ENCODE peak calls at places on chromosomes 1 and 21, in four cellular contexts. One of them, this sample, is unnamed. For H3K4me1, the result is how much of the 10 kb centered on the place peaks cover.

GRCh38 chr1:15941044-15941840 is 34.7 kb downstream of the ZBTB17 start:
- DNase-seq in tibial nerve: no peak
- DNase-seq in mammary epithelial cell: no peak
- DNase-seq in right lobe of liver: no peak
- DNase-seq in this sample: no peak

GRCh38 chr1:226903819-226904710 is 33.6 kb downstream of the PSEN2 start:
- DNase-seq in mammary epithelial cell: no peak
- DNase-seq in right lobe of liver: no peak
- DNase-seq in tibial nerve: peak
- DNase-seq in this sample: no peak

GRCh38 chr1:6962956-6963915 is 178.0 kb downstream of the CAMTA1 start:
- DNase-seq in right lobe of liver: peak
- DNase-seq in tibial nerve: peak
- DNase-seq in mammary epithelial cell: no peak
- DNase-seq in this sample: peak

GRCh38 chr1:117093870-117094621 is 27.5 kb downstream of the TRIM45 start:
- DNase-seq in right lobe of liver: no peak
- DNase-seq in tibial nerve: no peak
- DNase-seq in mammary epithelial cell: peak
- DNase-seq in this sample: no peak

GRCh38 chr1:183101841-183102276 is 78.6 kb downstream of the LAMC1 start:
- DNase-seq in tibial nerve: no peak
- DNase-seq in right lobe of liver: no peak
- DNase-seq in mammary epithelial cell: no peak
- DNase-seq in this sample: no peak

GRCh38 chr21:45865106-45865835 is 116.3 kb upstream of the COL6A1 start:
- DNase-seq in tibial nerve: no peak
- DNase-seq in right lobe of liver: no peak
- DNase-seq in mammary epithelial cell: peak
- DNase-seq in this sample: no peak

GRCh38 chr1:3356827-3357457 is 97.5 kb upstream of the ARHGEF16 start:
- DNase-seq in mammary epithelial cell: no peak
- DNase-seq in right lobe of liver: no peak
- DNase-seq in tibial nerve: no peak
- DNase-seq in this sample: no peak

GRCh38 chr1:119605686-119606085 is 42.4 kb downstream of the ZNF697 start:
- DNase-seq in mammary epithelial cell: no peak
- DNase-seq in tibial nerve: no peak
- DNase-seq in right lobe of liver: no peak
- DNase-seq in this sample: no peak

GRCh38 chr1:198556969-198557368 is 16.5 kb upstream of the ATP6V1G3 start:
- DNase-seq in mammary epithelial cell: no peak
- DNase-seq in tibial nerve: peak
- DNase-seq in right lobe of liver: peak
- DNase-seq in this sample: no peak

DNA sequence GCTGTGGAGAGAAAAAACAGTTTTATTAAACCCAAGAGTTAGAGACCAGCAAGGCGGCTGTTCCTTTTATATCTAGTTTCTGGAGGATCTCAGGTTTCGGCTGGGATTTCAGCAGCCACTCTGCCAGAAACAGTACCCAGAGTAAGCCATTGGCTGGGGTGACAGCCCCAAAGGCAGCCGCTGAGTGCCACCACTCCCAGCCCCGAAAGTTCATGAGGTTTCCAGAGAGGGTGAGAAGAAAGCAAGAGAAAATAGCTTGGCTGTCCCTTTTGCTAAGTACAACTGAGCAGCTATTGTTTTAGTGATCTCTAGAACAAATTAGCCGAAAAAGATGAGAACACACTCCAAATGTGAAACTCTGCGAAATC is 1.2 kb downstream of the SH3BGR start:
- DNase-seq in tibial nerve: no peak
- DNase-seq in mammary epithelial cell: no peak
- DNase-seq in right lobe of liver: no peak
- DNase-seq in this sample: no peak
- H3K4me3 ChIP-seq in tibial nerve: no peak
- H3K4me3 ChIP-seq in mammary epithelial cell: no peak
- H3K4me3 ChIP-seq in right lobe of liver: no peak
- H3K4me3 ChIP-seq in this sample: no peak

GRCh38 chr1:30756206-30756544 is 1.4 kb downstream of the LAPTM5 start:
- DNase-seq in mammary epithelial cell: no peak
- DNase-seq in right lobe of liver: no peak
- DNase-seq in tibial nerve: no peak
- DNase-seq in this sample: no peak
- H3K4me1 ChIP-seq in mammary epithelial cell: under half
- H3K4me1 ChIP-seq in right lobe of liver: under half
- H3K4me1 ChIP-seq in tibial nerve: under half
- H3K4me1 ChIP-seq in this sample: under half

GRCh38 chr1:11027316-11027715 is 14.9 kb downstream of the TARDBP start:
- DNase-seq in mammary epithelial cell: no peak
- DNase-seq in tibial nerve: no peak
- DNase-seq in right lobe of liver: no peak
- DNase-seq in this sample: no peak

GRCh38 chr1:11030865-11031264 is 16.2 kb downstream of the MASP2 start:
- DNase-seq in tibial nerve: no peak
- DNase-seq in mammary epithelial cell: no peak
- DNase-seq in right lobe of liver: peak
- DNase-seq in this sample: no peak

GRCh38 chr1:11028018-11028417 is 15.6 kb downstream of the TARDBP start:
- DNase-seq in right lobe of liver: peak
- DNase-seq in mammary epithelial cell: no peak
- DNase-seq in tibial nerve: no peak
- DNase-seq in this sample: no peak

GRCh38 chr1:11026903-11027302 is 14.4 kb downstream of the TARDBP start:
- DNase-seq in right lobe of liver: no peak
- DNase-seq in mammary epithelial cell: no peak
- DNase-seq in tibial nerve: no peak
- DNase-seq in this sample: no peak

DNA sequence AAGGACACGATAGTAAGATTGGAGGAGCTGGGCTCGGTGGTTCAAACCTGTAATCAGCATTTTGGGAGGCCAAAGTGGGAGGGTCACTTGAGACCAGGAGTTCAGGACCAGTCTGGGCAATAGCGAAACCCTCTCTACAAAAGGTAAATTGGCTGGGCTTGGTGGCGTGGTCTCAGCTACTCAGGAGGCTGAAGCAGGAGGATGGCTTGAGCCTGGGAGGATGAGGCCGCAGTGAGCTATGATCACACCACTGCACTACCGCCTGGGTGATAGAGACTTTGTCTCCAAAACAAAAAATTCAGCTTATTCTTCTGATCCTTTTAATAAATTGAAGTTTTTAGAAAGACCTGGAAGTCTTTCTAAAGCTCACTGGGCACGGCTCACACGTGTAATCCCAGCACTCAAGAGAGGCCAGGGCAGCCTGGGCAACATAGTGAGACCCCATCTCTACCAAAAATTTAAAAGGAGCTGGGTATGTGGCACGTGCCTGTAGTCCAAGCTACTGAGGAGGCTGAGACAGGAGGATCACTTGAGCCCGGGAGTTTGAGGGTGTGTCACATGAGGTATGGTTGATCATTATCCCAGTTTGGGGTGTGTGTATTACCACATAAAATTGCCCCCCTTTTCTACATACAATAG is 15.3 kb downstream of the MASP2 start:
- DNase-seq in mammary epithelial cell: no peak
- DNase-seq in tibial nerve: no peak
- DNase-seq in right lobe of liver: no peak
- DNase-seq in this sample: no peak
- H3K27ac ChIP-seq in mammary epithelial cell: no peak
- H3K27ac ChIP-seq in tibial nerve: no peak
- H3K27ac ChIP-seq in right lobe of liver: no peak
- H3K27ac ChIP-seq in this sample: no peak

GRCh38 chr21:31874817-31875216 is 2.0 kb downstream of the HUNK start:
- DNase-seq in tibial nerve: no peak
- DNase-seq in mammary epithelial cell: no peak
- DNase-seq in right lobe of liver: no peak
- DNase-seq in this sample: no peak
- H3K4me3 ChIP-seq in tibial nerve: no peak
- H3K4me3 ChIP-seq in mammary epithelial cell: no peak
- H3K4me3 ChIP-seq in right lobe of liver: no peak
- H3K4me3 ChIP-seq in this sample: peak

GRCh38 chr1:228084797-228085196 is 2.3 kb downstream of the ARF1 start:
- DNase-seq in mammary epithelial cell: no peak
- DNase-seq in tibial nerve: no peak
- DNase-seq in right lobe of liver: no peak
- DNase-seq in this sample: no peak

GRCh38 chr1:228082975-228083870 is 715 bp downstream of the ARF1 start:
- DNase-seq in tibial nerve: peak
- DNase-seq in right lobe of liver: peak
- DNase-seq in mammary epithelial cell: no peak
- DNase-seq in this sample: no peak

GRCh38 chr1:228083871-228084278 is 1.4 kb downstream of the ARF1 start:
- DNase-seq in right lobe of liver: peak
- DNase-seq in mammary epithelial cell: no peak
- DNase-seq in tibial nerve: no peak
- DNase-seq in this sample: no peak

GRCh38 chr1:228084325-228084724 is 1.8 kb downstream of the ARF1 start:
- DNase-seq in mammary epithelial cell: peak
- DNase-seq in tibial nerve: no peak
- DNase-seq in right lobe of liver: no peak
- DNase-seq in this sample: no peak

GRCh38 chr1:228085287-228085926 is 2.9 kb downstream of the ARF1 start:
- DNase-seq in mammary epithelial cell: peak
- DNase-seq in right lobe of liver: peak
- DNase-seq in tibial nerve: peak
- DNase-seq in this sample: no peak
- H3K4me1 ChIP-seq in mammary epithelial cell: half or more
- H3K4me1 ChIP-seq in right lobe of liver: under half
- H3K4me1 ChIP-seq in tibial nerve: under half
- H3K4me1 ChIP-seq in this sample: under half

GRCh38 chr1:172138636-172139035 is 281.8 kb upstream of the C1orf105 start:
- DNase-seq in mammary epithelial cell: peak
- DNase-seq in tibial nerve: no peak
- DNase-seq in right lobe of liver: no peak
- DNase-seq in this sample: no peak
- H3K27ac ChIP-seq in mammary epithelial cell: no peak
- H3K27ac ChIP-seq in tibial nerve: peak
- H3K27ac ChIP-seq in right lobe of liver: no peak
- H3K27ac ChIP-seq in this sample: no peak

DNA sequence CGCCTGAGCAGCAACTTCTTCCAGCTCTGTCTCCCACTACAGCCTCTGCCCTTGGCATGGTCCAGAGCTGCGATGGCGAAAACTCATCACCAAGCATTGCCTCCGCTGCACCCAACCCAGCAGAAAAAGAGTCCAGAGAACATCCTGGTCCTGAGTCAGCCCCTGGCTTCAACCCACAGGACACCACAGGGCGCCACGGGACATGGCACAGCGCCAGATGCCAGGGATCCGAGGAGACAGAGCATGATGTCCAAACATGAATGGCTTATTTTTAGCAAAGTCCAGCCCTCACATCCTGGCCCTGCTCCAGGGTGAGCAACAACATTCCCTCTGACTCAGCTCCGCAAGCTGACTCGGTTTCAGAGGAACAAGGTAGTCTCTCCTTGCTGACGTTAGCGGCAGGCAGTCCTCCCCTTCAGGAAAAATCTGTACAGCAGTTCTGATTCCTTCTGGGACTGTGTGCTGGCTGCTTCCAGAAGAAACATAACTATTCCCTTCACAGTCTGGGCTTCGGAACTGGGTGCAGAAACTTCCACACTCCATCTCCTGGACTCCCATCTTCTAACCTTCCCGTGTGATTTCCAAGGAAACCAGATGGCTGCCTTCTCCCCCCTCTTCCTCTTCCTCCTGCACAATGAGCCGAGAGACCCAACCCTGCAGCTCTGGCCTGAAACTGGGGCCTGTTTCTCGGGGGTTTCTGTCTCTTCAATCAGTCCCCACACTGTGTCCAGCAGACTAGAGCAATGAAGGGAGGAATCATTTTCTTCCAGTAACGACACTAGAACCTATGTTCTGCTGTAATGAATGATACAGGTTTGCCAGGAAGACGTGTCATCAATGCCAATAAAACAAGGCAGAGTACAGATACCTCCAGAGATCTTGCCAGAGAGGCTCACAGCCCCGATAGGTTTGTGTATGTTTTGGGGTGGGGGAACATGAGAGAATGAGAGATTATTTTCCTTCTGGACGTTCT is 131.2 kb downstream of the TOMM20 start:
- DNase-seq in mammary epithelial cell: peak
- DNase-seq in tibial nerve: peak
- DNase-seq in right lobe of liver: peak
- DNase-seq in this sample: no peak
- H3K4me3 ChIP-seq in mammary epithelial cell: no peak
- H3K4me3 ChIP-seq in tibial nerve: no peak
- H3K4me3 ChIP-seq in right lobe of liver: no peak
- H3K4me3 ChIP-seq in this sample: no peak

DNA sequence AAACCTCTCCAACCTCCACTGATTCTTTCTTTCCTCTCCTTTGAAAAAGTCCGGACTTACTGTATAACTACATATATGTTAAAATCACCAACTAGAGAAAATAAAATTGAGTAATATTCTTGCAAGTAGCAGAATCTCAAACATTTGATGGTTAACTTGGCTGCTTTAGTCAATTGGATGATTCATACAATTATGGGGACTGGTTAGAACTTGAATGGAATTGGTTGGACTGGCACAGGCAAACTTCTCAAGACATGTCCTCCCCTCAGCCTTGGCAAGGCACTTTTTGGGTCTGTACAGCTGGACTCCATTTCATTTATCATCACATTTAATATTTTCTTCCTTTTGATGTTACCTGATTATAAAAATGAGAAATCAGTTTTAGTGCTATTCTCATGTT is 6.5 kb downstream of the WLS start:
- DNase-seq in mammary epithelial cell: peak
- DNase-seq in tibial nerve: no peak
- DNase-seq in right lobe of liver: no peak
- DNase-seq in this sample: no peak
- H3K4me1 ChIP-seq in mammary epithelial cell: half or more
- H3K4me1 ChIP-seq in tibial nerve: under half
- H3K4me1 ChIP-seq in right lobe of liver: under half
- H3K4me1 ChIP-seq in this sample: under half

GRCh38 chr21:15434185-15434905 is 295.4 kb upstream of the USP25 start:
- DNase-seq in mammary epithelial cell: no peak
- DNase-seq in tibial nerve: no peak
- DNase-seq in right lobe of liver: no peak
- DNase-seq in this sample: no peak
- H3K27ac ChIP-seq in mammary epithelial cell: no peak
- H3K27ac ChIP-seq in tibial nerve: no peak
- H3K27ac ChIP-seq in right lobe of liver: no peak
- H3K27ac ChIP-seq in this sample: no peak